ENCODE peak calls at places on chromosomes 5 and 9, in six cellular contexts. A is H1, N is endothelial cell of umbilical vein, T is GM12878, M is HepG2, X is K562. B is an unnamed sample.

GRCh38 chr9:87831159-87831558 is 51.5 kb upstream of the SPATA31E1 start:
- DNase-seq in M (no peak), A (no peak), X (no peak), N (no peak), T (no peak), B (no peak)

GRCh38 chr9:37262410-37262809 is 142.0 kb downstream of the ZCCHC7 start:
- DNase-seq in N (peak), T (no peak), X (no peak), A (no peak), M (no peak), B (no peak)

GRCh38 chr5:17096975-17097695 is 120.3 kb upstream of the BASP1 start:
- DNase-seq in T (no peak), M (no peak), N (no peak), A (no peak), X (no peak), B (no peak)

GRCh38 chr5:94691270-94691669 is 72.8 kb downstream of the SLF1 start:
- DNase-seq in N (no peak), A (no peak), M (no peak), X (no peak), T (no peak), B (no peak)

GRCh38 chr9:110744753-110745522 is 76.3 kb downstream of the MUSK start:
- DNase-seq in A (no peak), M (no peak), X (no peak), N (peak), T (no peak), B (peak)

GRCh38 chr9:5915438-5915837 is 24.7 kb downstream of the MLANA start:
- DNase-seq in T (no peak), M (no peak), N (no peak), X (no peak), A (no peak), B (no peak)

GRCh38 chr5:151825445-151825844 is 53.7 kb downstream of the G3BP1 start:
- DNase-seq in T (peak), X (peak), A (peak), N (peak), M (peak), B (peak)

GRCh38 chr5:150623152-150623877 is 17.1 kb upstream of the SYNPO start:
- DNase-seq in A (no peak), T (no peak), N (no peak), M (no peak), X (no peak), B (no peak)

GRCh38 chr5:57703726-57704125 is 221.1 kb upstream of the ACTBL2 start:
- DNase-seq in X (no peak), M (no peak), A (no peak), N (no peak), T (no peak), B (no peak)

DNA sequence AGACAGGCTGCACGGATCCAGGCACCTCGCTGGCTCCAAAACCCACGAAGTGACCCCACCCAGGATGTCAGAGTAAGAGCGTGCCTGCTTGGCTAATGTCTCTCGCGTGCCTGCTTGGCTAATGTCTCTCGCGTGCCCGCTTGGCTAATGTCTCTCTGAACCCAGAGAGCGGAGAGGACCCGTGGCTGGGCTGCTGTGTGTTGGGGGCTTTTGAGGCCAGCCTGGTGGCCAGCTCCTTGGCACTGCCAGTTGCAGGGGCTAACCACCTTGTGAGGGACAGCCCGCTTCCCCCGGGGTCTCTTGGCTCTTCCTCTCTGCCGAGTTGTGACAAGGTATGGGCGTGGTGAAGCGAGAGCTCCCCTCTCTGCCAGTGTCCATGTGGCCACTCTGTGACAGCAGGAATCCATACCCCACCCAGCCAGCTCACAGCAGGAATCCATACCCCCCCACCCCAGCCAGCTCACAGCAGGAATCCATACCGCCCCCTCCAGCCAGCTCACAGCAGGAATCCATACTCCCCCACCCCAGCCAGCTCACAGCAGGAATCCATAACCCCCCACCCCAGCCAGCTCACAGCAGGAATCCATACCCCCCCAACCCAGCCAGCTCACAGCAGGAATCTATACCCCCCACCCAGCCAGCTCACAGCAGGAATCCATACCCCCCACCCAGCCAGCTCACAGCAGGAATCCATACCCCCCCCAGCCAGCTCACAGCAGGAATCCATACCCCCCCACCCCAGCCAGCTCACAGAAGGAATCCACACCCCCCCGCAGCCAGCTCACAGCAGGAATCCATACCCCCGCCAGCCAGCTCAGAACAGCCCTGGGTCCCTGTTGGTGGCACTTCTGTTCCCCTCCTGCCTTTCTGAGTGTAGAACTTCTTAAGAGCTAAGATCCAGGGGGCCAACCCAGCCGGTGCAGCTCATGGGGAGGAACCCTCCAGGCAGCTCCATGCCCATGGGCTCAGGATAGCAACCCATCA is 8.5 kb upstream of the RXRA start:
- DNase-seq in A (no peak), M (no peak), N (no peak), T (no peak), X (peak), B (no peak)
- H2AFZ ChIP-seq in A (no peak), M (no peak), N (no peak), T (no peak), X (no peak), B (no peak)

GRCh38 chr9:123269316-123269715 is 930 bp upstream of the STRBP start:
- DNase-seq in T (no peak), X (no peak), A (no peak), N (no peak), M (no peak), B (no peak)

GRCh38 chr9:123267481-123268239 is 726 bp downstream of the STRBP start:
- DNase-seq in N (no peak), X (peak), M (no peak), A (no peak), T (no peak), B (no peak)

GRCh38 chr9:123266655-123267421 is 1.5 kb downstream of the STRBP start:
- DNase-seq in T (no peak), A (no peak), M (no peak), N (no peak), X (no peak), B (no peak)

GRCh38 chr9:123268950-123269302 is 540 bp upstream of the STRBP start:
- DNase-seq in X (no peak), N (no peak), A (no peak), M (no peak), T (no peak), B (no peak)

GRCh38 chr9:123268240-123268949 is at the start of gene STRBP:
- DNase-seq in A (peak), T (peak), X (peak), N (peak), M (peak), B (peak)
- TF ChIP-seq POLR2A in A (no peak), T (peak), X (no peak), N (no peak), M (peak), B (peak)

GRCh38 chr5:10354048-10354872 is 765 bp downstream of the MARCHF6 start:
- DNase-seq in N (peak), X (peak), M (peak), A (no peak), T (no peak), B (no peak)
- TF ChIP-seq EZH2 in N (no peak), X (no peak), M (no peak), A (no peak), T (no peak), B (no peak)

GRCh38 chr9:79883073-79883645 is 311.4 kb downstream of the TLE4 start:
- DNase-seq in N (no peak), A (no peak), X (no peak), M (no peak), T (no peak), B (no peak)
- H2AFZ ChIP-seq in N (no peak), A (no peak), X (no peak), M (no peak), T (no peak), B (no peak)

DNA sequence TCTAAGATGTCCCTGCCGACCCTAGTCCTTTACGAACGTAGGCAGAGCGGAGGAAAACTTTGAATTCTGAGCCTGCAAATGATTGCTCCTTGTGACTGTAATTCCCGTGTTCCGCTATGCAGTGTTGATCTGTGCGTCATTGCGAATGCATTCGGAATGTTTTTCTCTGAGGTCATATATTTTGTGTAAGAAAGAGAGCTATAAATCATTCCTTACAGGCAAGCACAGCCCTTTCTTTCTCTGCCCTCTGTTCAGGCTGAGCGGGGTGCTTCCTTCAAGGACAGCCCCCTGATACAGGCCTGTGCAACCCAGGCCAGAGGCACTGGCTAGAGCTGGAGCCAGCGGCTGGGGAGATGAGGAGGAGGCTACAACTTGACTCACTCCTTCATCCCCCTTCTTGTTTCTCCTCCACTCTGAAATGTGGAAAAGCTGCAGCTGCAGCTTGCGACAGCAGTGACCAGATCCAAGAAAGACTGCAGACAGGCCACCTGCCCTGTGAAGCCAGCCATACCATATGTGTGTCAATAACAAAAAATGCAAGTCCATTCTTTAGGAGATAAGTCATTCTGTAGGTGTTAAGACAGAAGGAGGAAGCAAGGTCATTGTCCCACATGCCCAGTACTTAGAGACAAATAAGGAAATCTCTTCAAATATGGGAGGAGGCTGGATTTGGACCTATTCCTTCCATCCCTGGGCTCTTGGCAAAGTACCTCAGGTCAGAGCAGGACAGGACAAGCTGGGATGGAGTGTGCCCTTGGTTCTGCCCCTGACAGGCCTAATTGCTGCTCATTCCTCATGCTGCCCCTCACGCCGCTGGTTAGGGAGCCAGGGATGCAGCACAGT is 345.7 kb upstream of the WWC1 start:
- DNase-seq in N (no peak), X (no peak), A (no peak), M (no peak), T (no peak), B (no peak)
- TF ChIP-seq POLR2A in N (no peak), X (no peak), A (no peak), M (no peak), T (no peak), B (no peak)

GRCh38 chr5:134113572-134113907 is 941 bp upstream of the TCF7 start:
- DNase-seq in N (no peak), T (no peak), X (no peak), A (no peak), M (no peak), B (no peak)
- TF ChIP-seq EZH2 in N (peak), T (no peak), X (no peak), A (peak), M (no peak), B (no peak)

DNA sequence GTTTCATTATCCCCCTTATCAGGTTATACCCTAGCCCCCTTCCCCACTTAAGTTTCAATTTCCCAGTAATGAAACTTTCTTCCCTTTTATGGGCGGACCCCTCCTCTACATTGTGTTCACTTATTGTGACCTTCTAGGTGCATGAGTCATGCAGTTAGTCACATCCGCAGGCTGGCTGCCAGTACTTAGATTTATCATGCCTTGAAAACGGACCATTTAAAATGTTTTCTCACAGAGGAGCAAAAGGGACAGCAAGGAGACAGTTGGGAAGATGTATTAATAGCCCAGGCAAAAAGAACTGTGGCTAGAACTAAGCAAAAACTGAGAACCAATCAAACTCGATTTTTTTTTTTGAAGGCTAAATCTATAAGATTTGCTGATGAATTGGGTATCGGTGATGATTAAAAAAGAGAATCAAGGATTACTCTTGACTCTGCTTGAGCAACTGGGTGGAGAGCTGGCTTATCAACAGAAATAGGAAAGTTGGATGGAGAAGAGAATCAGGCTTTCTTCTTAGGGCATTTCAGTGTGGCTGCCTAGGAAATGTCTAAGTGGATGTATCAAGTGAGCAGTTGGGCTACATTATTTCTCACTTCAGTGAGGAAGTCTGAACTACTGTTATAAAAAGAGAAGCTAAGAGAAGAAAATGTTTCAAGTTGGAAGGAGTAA is 615.0 kb downstream of the HINT1 start:
- DNase-seq in X (no peak), M (peak), A (no peak), T (no peak), N (peak), B (peak)
- H2AFZ ChIP-seq in X (no peak), M (no peak), A (no peak), T (no peak), N (no peak), B (peak)

B was measured in HCT116.